ENCODE peak calls at places on chromosomes 1 and 21, in six cellular contexts. One of them, this sample, is unnamed.

GRCh38 chr1:243320224-243320623 is 64.4 kb downstream of the SDCCAG8 start:
- DNase-seq in HepG2: no peak
- DNase-seq in GM12891: no peak
- DNase-seq in GM12878: no peak
- DNase-seq in K562: no peak
- DNase-seq in H1: no peak
- DNase-seq in this sample: no peak

GRCh38 chr21:26032263-26032662 is 138.3 kb downstream of the APP start:
- DNase-seq in HepG2: no peak
- DNase-seq in GM12891: no peak
- DNase-seq in GM12878: no peak
- DNase-seq in K562: no peak
- DNase-seq in H1: no peak
- DNase-seq in this sample: no peak

GRCh38 chr1:67850611-67851075 is 17.4 kb upstream of the GNG12 start:
- DNase-seq in HepG2: no peak
- DNase-seq in GM12891: no peak
- DNase-seq in GM12878: no peak
- DNase-seq in K562: no peak
- DNase-seq in H1: no peak
- DNase-seq in this sample: no peak

GRCh38 chr21:33801424-33802405 is 113.9 kb downstream of the ATP5PO start:
- DNase-seq in HepG2: peak
- DNase-seq in GM12891: no peak
- DNase-seq in GM12878: no peak
- DNase-seq in K562: no peak
- DNase-seq in H1: no peak
- DNase-seq in this sample: no peak

GRCh38 chr1:19485362-19486187 is at the start of gene CAPZB:
- DNase-seq in HepG2: peak
- DNase-seq in GM12891: peak
- DNase-seq in GM12878: no peak
- DNase-seq in K562: peak
- DNase-seq in H1: peak
- DNase-seq in this sample: peak

GRCh38 chr1:115413621-115414020 is 75.6 kb upstream of the NGF start:
- DNase-seq in HepG2: no peak
- DNase-seq in GM12891: no peak
- DNase-seq in GM12878: no peak
- DNase-seq in K562: no peak
- DNase-seq in H1: no peak
- DNase-seq in this sample: no peak

GRCh38 chr1:247326601-247327135 is 5.0 kb downstream of the ZNF496 start:
- DNase-seq in HepG2: no peak
- DNase-seq in GM12891: no peak
- DNase-seq in GM12878: no peak
- DNase-seq in K562: no peak
- DNase-seq in H1: no peak
- DNase-seq in this sample: no peak

GRCh38 chr1:25624155-25624554 is 7.6 kb downstream of the MAN1C1 start:
- DNase-seq in HepG2: no peak
- DNase-seq in GM12891: no peak
- DNase-seq in GM12878: no peak
- DNase-seq in K562: no peak
- DNase-seq in H1: peak
- DNase-seq in this sample: no peak

GRCh38 chr1:240737761-240738265 is 125.9 kb upstream of the GREM2 start:
- DNase-seq in HepG2: no peak
- DNase-seq in GM12891: no peak
- DNase-seq in GM12878: no peak
- DNase-seq in K562: no peak
- DNase-seq in H1: no peak
- DNase-seq in this sample: no peak

GRCh38 chr1:44333373-44333772 is 21.7 kb downstream of the ERI3 start:
- DNase-seq in HepG2: no peak
- DNase-seq in GM12891: no peak
- DNase-seq in GM12878: no peak
- DNase-seq in K562: no peak
- DNase-seq in H1: no peak
- DNase-seq in this sample: no peak

GRCh38 chr1:98963359-98963758 is 41.3 kb downstream of the PLPPR5 start:
- DNase-seq in HepG2: no peak
- DNase-seq in GM12891: no peak
- DNase-seq in GM12878: no peak
- DNase-seq in K562: no peak
- DNase-seq in H1: no peak
- DNase-seq in this sample: no peak

GRCh38 chr1:86429830-86430229 is 5.9 kb downstream of the CLCA2 start:
- DNase-seq in HepG2: no peak
- DNase-seq in GM12891: no peak
- DNase-seq in GM12878: no peak
- DNase-seq in K562: no peak
- DNase-seq in H1: no peak
- DNase-seq in this sample: no peak

GRCh38 chr1:5856246-5856815 is 135.9 kb downstream of the NPHP4 start:
- DNase-seq in HepG2: peak
- DNase-seq in GM12891: no peak
- DNase-seq in GM12878: no peak
- DNase-seq in K562: peak
- DNase-seq in H1: no peak
- DNase-seq in this sample: no peak

GRCh38 chr1:64042331-64043100 is 160.9 kb upstream of the UBE2U start:
- DNase-seq in HepG2: no peak
- DNase-seq in GM12891: no peak
- DNase-seq in GM12878: no peak
- DNase-seq in K562: no peak
- DNase-seq in H1: no peak
- DNase-seq in this sample: no peak

GRCh38 chr1:67748630-67749029 is 63.6 kb downstream of the GADD45A start:
- DNase-seq in HepG2: peak
- DNase-seq in GM12891: no peak
- DNase-seq in GM12878: peak
- DNase-seq in K562: no peak
- DNase-seq in H1: no peak
- DNase-seq in this sample: no peak

GRCh38 chr1:231638647-231639046 is 12.1 kb downstream of the DISC1 start:
- DNase-seq in HepG2: no peak
- DNase-seq in GM12891: no peak
- DNase-seq in GM12878: no peak
- DNase-seq in K562: no peak
- DNase-seq in H1: no peak
- DNase-seq in this sample: no peak

GRCh38 chr1:108057536-108057935 is 92.6 kb upstream of the VAV3 start:
- DNase-seq in HepG2: no peak
- DNase-seq in GM12891: no peak
- DNase-seq in GM12878: no peak
- DNase-seq in K562: no peak
- DNase-seq in H1: no peak
- DNase-seq in this sample: no peak

GRCh38 chr21:24436236-24436635 is 1171.0 kb downstream of the MRPL39 start:
- DNase-seq in HepG2: no peak
- DNase-seq in GM12891: no peak
- DNase-seq in GM12878: no peak
- DNase-seq in K562: no peak
- DNase-seq in H1: no peak
- DNase-seq in this sample: no peak

GRCh38 chr1:208842442-208842841 is 598.3 kb upstream of the PLXNA2 start:
- DNase-seq in HepG2: no peak
- DNase-seq in GM12891: no peak
- DNase-seq in GM12878: no peak
- DNase-seq in K562: no peak
- DNase-seq in H1: no peak
- DNase-seq in this sample: no peak

GRCh38 chr1:110627763-110628162 is 21.6 kb upstream of the KCNA2 start:
- DNase-seq in HepG2: no peak
- DNase-seq in GM12891: no peak
- DNase-seq in GM12878: no peak
- DNase-seq in K562: no peak
- DNase-seq in H1: no peak
- DNase-seq in this sample: no peak

GRCh38 chr1:34771573-34771972 is 9.4 kb upstream of the GJB3 start:
- DNase-seq in HepG2: no peak
- DNase-seq in GM12891: no peak
- DNase-seq in GM12878: no peak
- DNase-seq in K562: no peak
- DNase-seq in H1: no peak
- DNase-seq in this sample: no peak

GRCh38 chr1:42173961-42174715 is 9.6 kb upstream of the GUCA2A start:
- DNase-seq in HepG2: no peak
- DNase-seq in GM12891: no peak
- DNase-seq in GM12878: no peak
- DNase-seq in K562: no peak
- DNase-seq in H1: no peak
- DNase-seq in this sample: no peak

GRCh38 chr1:17229379-17229778 is 19.5 kb upstream of the PADI3 start:
- DNase-seq in HepG2: no peak
- DNase-seq in GM12891: no peak
- DNase-seq in GM12878: no peak
- DNase-seq in K562: no peak
- DNase-seq in H1: no peak
- DNase-seq in this sample: no peak

GRCh38 chr1:77134359-77134758 is 84.9 kb downstream of the PIGK start:
- DNase-seq in HepG2: peak
- DNase-seq in GM12891: no peak
- DNase-seq in GM12878: no peak
- DNase-seq in K562: no peak
- DNase-seq in H1: no peak
- DNase-seq in this sample: no peak

GRCh38 chr1:53025034-53025777 is 36.8 kb upstream of the PODN start:
- DNase-seq in HepG2: peak
- DNase-seq in GM12891: no peak
- DNase-seq in GM12878: no peak
- DNase-seq in K562: no peak
- DNase-seq in H1: no peak
- DNase-seq in this sample: no peak

GRCh38 chr1:111604931-111605330 is 14.7 kb upstream of the RAP1A start:
- DNase-seq in HepG2: no peak
- DNase-seq in GM12891: no peak
- DNase-seq in GM12878: no peak
- DNase-seq in K562: no peak
- DNase-seq in H1: no peak
- DNase-seq in this sample: no peak

GRCh38 chr21:44442266-44443125 is 12.8 kb upstream of the LRRC3 start:
- DNase-seq in HepG2: no peak
- DNase-seq in GM12891: no peak
- DNase-seq in GM12878: no peak
- DNase-seq in K562: no peak
- DNase-seq in H1: no peak
- DNase-seq in this sample: no peak

GRCh38 chr21:31895069-31895851 is 22.4 kb downstream of the HUNK start:
- DNase-seq in HepG2: peak
- DNase-seq in GM12891: no peak
- DNase-seq in GM12878: no peak
- DNase-seq in K562: no peak
- DNase-seq in H1: no peak
- DNase-seq in this sample: no peak

GRCh38 chr21:42468511-42469131 is 27.4 kb downstream of the RSPH1 start:
- DNase-seq in HepG2: no peak
- DNase-seq in GM12891: no peak
- DNase-seq in GM12878: no peak
- DNase-seq in K562: no peak
- DNase-seq in H1: no peak
- DNase-seq in this sample: no peak

GRCh38 chr1:39127513-39127912 is 77.0 kb upstream of the MACF1 start:
- DNase-seq in HepG2: peak
- DNase-seq in GM12891: no peak
- DNase-seq in GM12878: no peak
- DNase-seq in K562: peak
- DNase-seq in H1: no peak
- DNase-seq in this sample: no peak

GRCh38 chr1:229596961-229597699 is 28.8 kb downstream of the TAF5L start:
- DNase-seq in HepG2: no peak
- DNase-seq in GM12891: no peak
- DNase-seq in GM12878: no peak
- DNase-seq in K562: no peak
- DNase-seq in H1: no peak
- DNase-seq in this sample: no peak
- TF ChIP-seq POLR2AphosphoS5 in HepG2: no peak
- TF ChIP-seq POLR2AphosphoS5 in GM12891: no peak
- TF ChIP-seq POLR2AphosphoS5 in GM12878: no peak
- TF ChIP-seq POLR2AphosphoS5 in K562: no peak
- TF ChIP-seq POLR2AphosphoS5 in H1: no peak
- TF ChIP-seq POLR2AphosphoS5 in this sample: no peak

GRCh38 chr1:183470147-183470960 is 1.9 kb upstream of the SMG7 start:
- DNase-seq in HepG2: peak
- DNase-seq in GM12891: peak
- DNase-seq in GM12878: peak
- DNase-seq in K562: peak
- DNase-seq in H1: peak
- DNase-seq in this sample: peak
- TF ChIP-seq POLR2A in HepG2: peak
- TF ChIP-seq POLR2A in GM12891: peak
- TF ChIP-seq POLR2A in GM12878: peak
- TF ChIP-seq POLR2A in K562: peak
- TF ChIP-seq POLR2A in H1: no peak
- TF ChIP-seq POLR2A in this sample: no peak

GRCh38 chr1:210123924-210124589 is 108.5 kb upstream of the SERTAD4 start:
- DNase-seq in HepG2: no peak
- DNase-seq in GM12891: no peak
- DNase-seq in GM12878: no peak
- DNase-seq in K562: no peak
- DNase-seq in H1: no peak
- DNase-seq in this sample: no peak
- TF ChIP-seq TAF1 in HepG2: no peak
- TF ChIP-seq TAF1 in GM12891: no peak
- TF ChIP-seq TAF1 in GM12878: no peak
- TF ChIP-seq TAF1 in K562: no peak
- TF ChIP-seq TAF1 in H1: no peak
- TF ChIP-seq TAF1 in this sample: no peak

GRCh38 chr1:160795951-160796383 is at the start of gene LY9:
- DNase-seq in HepG2: no peak
- DNase-seq in GM12891: peak
- DNase-seq in GM12878: peak
- DNase-seq in K562: no peak
- DNase-seq in H1: no peak
- DNase-seq in this sample: no peak
- TF ChIP-seq POLR2AphosphoS5 in HepG2: no peak
- TF ChIP-seq POLR2AphosphoS5 in GM12891: peak
- TF ChIP-seq POLR2AphosphoS5 in GM12878: peak
- TF ChIP-seq POLR2AphosphoS5 in K562: no peak
- TF ChIP-seq POLR2AphosphoS5 in H1: no peak
- TF ChIP-seq POLR2AphosphoS5 in this sample: no peak

DNA sequence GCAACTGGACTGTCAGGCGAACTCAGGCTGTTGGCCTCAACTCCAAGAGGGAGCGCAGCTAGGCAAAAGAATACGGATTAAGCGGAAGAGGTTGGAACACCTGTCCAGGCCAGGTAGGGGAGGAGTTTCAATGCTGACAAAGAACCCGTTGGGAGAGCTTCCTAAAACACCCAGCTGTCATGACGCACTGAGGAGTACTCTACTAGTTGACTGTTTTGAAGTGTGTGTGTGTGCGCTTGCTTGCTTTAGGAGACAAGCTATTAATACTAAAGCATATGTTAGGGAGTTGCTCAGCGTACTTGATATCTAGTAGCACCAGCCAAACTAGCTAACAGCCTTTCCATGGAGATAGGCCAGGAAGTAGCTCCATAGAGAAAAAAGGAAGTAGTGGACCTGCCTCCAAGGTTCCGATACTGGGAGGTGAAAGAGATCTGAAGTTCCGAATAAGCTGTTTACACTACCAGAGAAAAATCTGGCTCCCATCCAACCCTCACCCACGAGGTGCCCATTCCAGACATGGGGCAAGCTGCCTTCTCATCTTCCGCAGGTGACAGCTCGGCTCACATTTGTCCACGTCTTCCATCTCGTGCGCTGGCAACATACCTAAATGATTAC is 974 bp upstream of the FNBP1L start:
- DNase-seq in HepG2: peak
- DNase-seq in GM12891: no peak
- DNase-seq in GM12878: no peak
- DNase-seq in K562: peak
- DNase-seq in H1: no peak
- DNase-seq in this sample: no peak
- TF ChIP-seq POLR2A in HepG2: no peak
- TF ChIP-seq POLR2A in GM12891: no peak
- TF ChIP-seq POLR2A in GM12878: no peak
- TF ChIP-seq POLR2A in K562: no peak
- TF ChIP-seq POLR2A in H1: no peak
- TF ChIP-seq POLR2A in this sample: no peak